ENCODE peak calls at places on chromosome 4, in ten cellular contexts. T is kidney epithelial cell, C is foreskin fibroblast, V is ascending aorta, R is fibroblast of lung, D is cardiac muscle cell, L is B cell, I is upper lobe of left lung, O is NB4, Q is heart left ventricle. F is an unnamed sample.

GRCh38 chr4:185811509-185812364 is at the start of gene SORBS2:
- DNase-seq in T (peak; percentile 77), C (peak; percentile 6), V (no peak), R (peak; percentile 31), D (peak; percentile 74), L (peak; percentile 53), I (peak; percentile 75), O (no peak), Q (peak; percentile 62), F (peak; percentile 59)

GRCh38 chr4:151983854-151984253 is 223.0 kb upstream of the GATB start:
- DNase-seq in T (no peak), C (no peak), V (no peak), R (peak; percentile 6), D (peak; percentile 0), L (no peak), I (no peak), O (no peak), Q (no peak), F (peak; percentile 38)

GRCh38 chr4:142402925-142403324 is 443.2 kb downstream of the INPP4B start:
- DNase-seq in T (no peak), C (peak; percentile 75), V (no peak), R (peak; percentile 53), D (peak; percentile 54), L (no peak), I (no peak), O (no peak), Q (no peak), F (no peak)

GRCh38 chr4:22047793-22048192 is 99.2 kb upstream of the KCNIP4 start:
- DNase-seq in T (no peak), C (no peak), V (no peak), R (no peak), D (no peak), L (no peak), I (no peak), O (peak; percentile 4), Q (no peak), F (no peak)

GRCh38 chr4:184534511-184535391 is 60.4 kb upstream of the IRF2 start:
- DNase-seq in T (no peak), C (peak; percentile 54), V (no peak), R (peak; percentile 70), D (peak; percentile 85), L (peak; percentile 31), I (no peak), O (peak; percentile 51), Q (no peak), F (no peak)

GRCh38 chr4:2009651-2010233 is 968 bp upstream of the NELFA start:
- DNase-seq in T (peak; percentile 25), C (peak; percentile 86), V (peak; percentile 79), R (peak; percentile 53), D (peak; percentile 69), L (peak; percentile 76), I (peak; percentile 71), O (peak; percentile 86), Q (no peak), F (peak; percentile 23)

GRCh38 chr4:75672461-75673026 is 667 bp downstream of the G3BP2 start:
- DNase-seq in T (no peak), C (peak; percentile 71), V (peak; percentile 80), R (peak; percentile 53), D (peak; percentile 61), L (peak; percentile 62), I (peak; percentile 66), O (peak; percentile 75), Q (peak; percentile 85), F (no peak)

GRCh38 chr4:48290146-48290772 is 20.6 kb upstream of the TEC start:
- DNase-seq in T (no peak), C (peak; percentile 53), V (no peak), R (peak; percentile 18), D (peak; percentile 33), L (peak; percentile 54), I (peak; percentile 29), O (peak; percentile 30), Q (no peak), F (no peak)

GRCh38 chr4:15765910-15766703 is 12.0 kb upstream of the CD38 start:
- DNase-seq in T (no peak), C (no peak), V (no peak), R (no peak), D (no peak), L (no peak), I (no peak), O (peak; percentile 77), Q (no peak), F (no peak)

GRCh38 chr4:17623451-17624001 is 9.1 kb downstream of the MED28 start:
- DNase-seq in T (no peak), C (peak; percentile 90), V (peak; percentile 56), R (no peak), D (no peak), L (no peak), I (no peak), O (no peak), Q (no peak), F (no peak)

GRCh38 chr4:10527438-10527837 is 70.2 kb upstream of the ZNF518B start:
- DNase-seq in T (no peak), C (no peak), V (no peak), R (no peak), D (no peak), L (no peak), I (no peak), O (no peak), Q (no peak), F (no peak)

GRCh38 chr4:61408861-61409260 is 208.7 kb downstream of the ADGRL3 start:
- DNase-seq in T (no peak), C (no peak), V (no peak), R (no peak), D (no peak), L (no peak), I (no peak), O (no peak), Q (no peak), F (no peak)

DNA sequence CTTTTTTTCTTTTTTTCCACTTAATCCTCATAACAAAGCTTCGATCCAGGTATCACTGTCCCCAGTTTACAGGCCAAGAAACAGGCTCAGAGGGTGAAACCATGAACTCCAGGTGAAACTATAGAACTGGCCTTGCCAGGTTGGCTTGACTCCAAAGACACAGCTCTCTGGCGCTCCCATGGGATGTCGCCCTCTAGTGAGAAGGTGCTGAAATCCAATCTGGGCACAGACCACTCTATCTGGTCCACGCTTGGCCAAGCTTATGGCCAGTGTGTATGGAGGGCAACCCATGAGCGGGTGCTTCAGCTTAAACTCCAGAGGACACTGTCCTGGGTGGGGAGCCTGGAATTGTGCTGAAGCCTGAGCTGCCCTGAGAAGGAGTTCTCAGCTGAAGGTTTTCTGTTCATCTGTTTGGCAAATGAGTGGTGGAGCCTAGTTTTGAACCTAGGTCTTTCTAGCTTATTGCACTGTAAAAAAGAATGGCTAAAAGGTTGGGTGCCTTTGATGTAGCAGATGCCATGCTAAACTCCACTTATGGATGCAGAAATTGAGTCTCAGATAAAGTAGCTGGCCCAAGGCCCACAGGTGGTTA is 70.5 kb downstream of the SEL1L3 start:
- DNase-seq in T (no peak), C (peak; percentile 11), V (no peak), R (no peak), D (peak; percentile 29), L (no peak), I (peak; percentile 61), O (peak; percentile 61), Q (no peak), F (no peak)
- TF ChIP-seq CTCF in T (peak; percentile 54), C (peak; percentile 45), V (no peak), R (peak; percentile 38), D (peak; percentile 39), L (no peak), I (no peak), O (peak; percentile 81), Q (peak; percentile 33), F (peak; percentile 35)

GRCh38 chr4:3059090-3059428 is 15.3 kb downstream of the HTT-AS start:
- DNase-seq in T (no peak), C (no peak), V (no peak), R (no peak), D (no peak), L (peak; percentile 55), I (peak; percentile 31), O (peak; percentile 86), Q (no peak), F (no peak)

GRCh38 chr4:3059896-3060295 is 14.4 kb downstream of the HTT-AS start:
- DNase-seq in T (no peak), C (no peak), V (no peak), R (no peak), D (no peak), L (no peak), I (no peak), O (no peak), Q (no peak), F (no peak)

DNA sequence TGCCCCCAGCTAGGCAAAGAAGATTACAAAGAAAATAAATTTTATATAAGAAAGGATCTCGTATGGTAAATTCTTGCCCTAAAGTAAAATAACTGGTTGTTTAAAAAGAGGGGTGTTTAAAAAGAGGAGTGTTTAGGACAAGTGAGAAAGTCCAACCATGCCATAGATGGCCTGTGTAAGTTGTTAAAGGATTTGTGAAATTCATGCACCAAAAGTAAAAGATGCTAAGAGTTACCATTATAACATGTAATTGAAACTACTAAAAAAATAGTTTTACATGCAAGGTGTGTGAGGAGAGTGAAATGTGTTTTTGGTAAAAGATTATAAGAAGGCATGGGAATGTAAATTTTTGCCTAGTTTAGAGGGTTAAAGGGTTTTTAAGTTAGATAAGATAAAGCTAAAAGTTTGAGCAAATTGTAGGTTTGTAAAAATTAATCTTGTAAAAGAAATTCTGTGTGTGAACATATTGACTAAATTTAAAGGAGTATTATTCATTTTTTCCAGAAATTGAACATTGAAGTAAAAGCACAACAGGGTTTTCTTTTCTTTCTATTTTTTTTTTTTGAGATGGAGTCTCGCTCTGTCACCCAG is 20.1 kb downstream of the HTT-AS start:
- DNase-seq in T (no peak), C (no peak), V (no peak), R (no peak), D (no peak), L (no peak), I (no peak), O (no peak), Q (no peak), F (no peak)
- TF ChIP-seq CTCF in T (no peak), C (no peak), V (no peak), R (no peak), D (no peak), L (no peak), I (no peak), O (no peak), Q (no peak), F (no peak)

DNA sequence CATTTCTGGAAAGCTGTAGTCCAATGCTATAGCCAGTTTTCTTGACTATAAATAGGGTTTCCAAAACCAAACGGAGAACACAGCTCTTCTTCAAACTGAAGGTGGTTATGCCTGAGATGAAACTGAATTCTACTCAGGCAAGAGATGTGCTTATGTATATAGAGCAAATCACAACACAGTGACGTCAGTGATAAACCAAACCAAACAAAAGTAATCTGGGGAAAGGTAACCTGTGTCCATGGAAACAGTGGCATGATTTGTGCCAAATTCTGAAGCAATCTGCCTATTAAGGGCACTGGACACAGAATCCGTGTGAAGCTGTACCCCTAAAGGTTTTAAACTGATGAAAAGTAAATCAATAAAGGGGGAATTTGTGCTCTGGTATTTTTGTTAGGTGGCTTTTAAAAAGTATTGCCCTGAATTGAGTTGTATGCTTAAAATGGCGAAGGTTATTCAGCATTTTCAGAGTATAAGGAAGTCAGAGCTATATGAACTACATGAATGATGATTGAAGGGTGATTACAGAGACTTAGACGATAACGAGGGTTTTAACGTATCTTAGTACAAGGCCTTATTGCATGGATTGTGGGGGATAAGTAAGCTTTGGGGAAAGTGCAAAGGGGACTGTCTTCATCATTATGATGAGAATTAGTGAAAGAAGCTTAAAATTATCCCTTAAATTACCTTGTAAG is 38.6 kb downstream of the NPY5R start:
- DNase-seq in T (no peak), C (no peak), V (no peak), R (no peak), D (no peak), L (no peak), I (no peak), O (no peak), Q (no peak), F (no peak)
- TF ChIP-seq CTCF in T (no peak), C (no peak), V (no peak), R (no peak), D (no peak), L (no peak), I (no peak), O (no peak), Q (no peak), F (no peak)

GRCh38 chr4:140049024-140049923 is 104.7 kb downstream of the MAML3 start:
- DNase-seq in T (no peak), C (peak; percentile 63), V (peak; percentile 71), R (peak; percentile 59), D (peak; percentile 66), L (peak; percentile 34), I (peak; percentile 74), O (peak; percentile 63), Q (no peak), F (no peak)
- TF ChIP-seq CTCF in T (peak; percentile 24), C (no peak), V (no peak), R (peak; percentile 12), D (no peak), L (no peak), I (no peak), O (no peak), Q (no peak), F (no peak)